ENCODE peak calls at places on chromosome 18, in five cellular contexts. W is gastrocnemius medialis, N is A549, S is body of pancreas, H is psoas muscle. E is an unnamed sample.
A peak's percentile ranks its signal among the peaks of the same experiment; 100 is the strongest.

GRCh38 chr18:70132999-70133398 is 72.5 kb downstream of the RTTN start:
- DNase-seq in W (no peak), N (no peak), S (no peak), H (no peak), E (peak; percentile 87)

GRCh38 chr18:9739516-9739915 is 31.4 kb downstream of the RAB31 start:
- DNase-seq in W (no peak), N (no peak), S (no peak), H (no peak), E (no peak)

GRCh38 chr18:21911551-21911950 is 171.0 kb downstream of the MIB1 start:
- DNase-seq in W (no peak), N (no peak), S (no peak), H (no peak), E (no peak)

GRCh38 chr18:44799422-44800421 is 119.0 kb downstream of the SETBP1 start:
- DNase-seq in W (no peak), N (no peak), S (no peak), H (no peak), E (no peak)

GRCh38 chr18:36561046-36561445 is 263.5 kb downstream of the FHOD3 start:
- DNase-seq in W (no peak), N (no peak), S (no peak), H (no peak), E (no peak)

GRCh38 chr18:55346961-55347740 is 240.8 kb downstream of the TCF4 start:
- DNase-seq in W (no peak), N (no peak), S (no peak), H (no peak), E (no peak)

GRCh38 chr18:6022840-6023239 is 127.5 kb upstream of the TMEM200C start:
- DNase-seq in W (no peak), N (no peak), S (no peak), H (no peak), E (no peak)

GRCh38 chr18:10455726-10456453 is 1.5 kb downstream of the APCDD1 start:
- DNase-seq in W (no peak), N (no peak), S (no peak), H (no peak), E (no peak)

GRCh38 chr18:1294229-1294628 is 389.6 kb downstream of the ADCYAP1 start:
- DNase-seq in W (no peak), N (no peak), S (peak; percentile 60), H (no peak), E (no peak)

GRCh38 chr18:43277164-43277600 is at the start of gene SYT4:
- DNase-seq in W (no peak), N (no peak), S (peak; percentile 36), H (peak; percentile 16), E (peak; percentile 74)

GRCh38 chr18:61546598-61546997 is 213.4 kb downstream of the CDH20 start:
- DNase-seq in W (no peak), N (no peak), S (no peak), H (no peak), E (peak; percentile 84)

GRCh38 chr18:76801567-76802505 is 20.5 kb upstream of the ZNF236 start:
- DNase-seq in W (peak; percentile 36), N (peak; percentile 70), S (peak; percentile 58), H (peak; percentile 64), E (no peak)

GRCh38 chr18:56009451-56009850 is 421.5 kb upstream of the TCF4 start:
- DNase-seq in W (no peak), N (no peak), S (no peak), H (no peak), E (no peak)

GRCh38 chr18:5285326-5285725 is 10.2 kb downstream of the ZBTB14 start:
- DNase-seq in W (no peak), N (no peak), S (no peak), H (no peak), E (no peak)

GRCh38 chr18:24627644-24628315 is 167.3 kb downstream of the HRH4 start:
- DNase-seq in W (no peak), N (no peak), S (no peak), H (no peak), E (no peak)

GRCh38 chr18:26543368-26543767 is 5.0 kb downstream of the KCTD1 start:
- DNase-seq in W (no peak), N (no peak), S (peak; percentile 29), H (no peak), E (no peak)

GRCh38 chr18:36374262-36374661 is 76.7 kb downstream of the FHOD3 start:
- DNase-seq in W (no peak), N (no peak), S (no peak), H (no peak), E (no peak)

GRCh38 chr18:10726198-10727068 is 200.6 kb downstream of the NAPG start:
- DNase-seq in W (no peak), N (no peak), S (peak; percentile 65), H (no peak), E (no peak)

GRCh38 chr18:10518595-10519273 is 7.1 kb upstream of the NAPG start:
- DNase-seq in W (peak; percentile 40), N (no peak), S (peak; percentile 29), H (peak; percentile 28), E (peak; percentile 13)

GRCh38 chr18:68757121-68757520 is 40.8 kb upstream of the CCDC102B start:
- DNase-seq in W (no peak), N (no peak), S (no peak), H (no peak), E (no peak)

GRCh38 chr18:33959609-33960008 is 265.1 kb downstream of the NOL4 start:
- DNase-seq in W (no peak), N (no peak), S (no peak), H (no peak), E (no peak)

GRCh38 chr18:68121826-68122225 is 593.1 kb downstream of the TMX3 start:
- DNase-seq in W (no peak), N (no peak), S (no peak), H (no peak), E (no peak)

GRCh38 chr18:5197032-5197434 is at the start of gene AKAIN1:
- DNase-seq in W (no peak), N (peak; percentile 0), S (peak; percentile 29), H (peak; percentile 26), E (peak; percentile 3)

GRCh38 chr18:43606800-43607199 is 329.5 kb upstream of the SYT4 start:
- DNase-seq in W (no peak), N (no peak), S (no peak), H (no peak), E (no peak)

GRCh38 chr18:26468931-26469340 is 79.4 kb downstream of the KCTD1 start:
- DNase-seq in W (no peak), N (no peak), S (no peak), H (no peak), E (no peak)

GRCh38 chr18:12883003-12883683 is 894 bp downstream of the PTPN2 start:
- DNase-seq in W (no peak), N (no peak), S (no peak), H (no peak), E (no peak)

GRCh38 chr18:22048932-22049615 is 120.3 kb upstream of the GATA6 start:
- DNase-seq in W (no peak), N (no peak), S (no peak), H (no peak), E (no peak)

GRCh38 chr18:25262920-25263319 is 89.0 kb downstream of the ZNF521 start:
- DNase-seq in W (no peak), N (no peak), S (no peak), H (no peak), E (no peak)

GRCh38 chr18:8730080-8730827 is 24.9 kb downstream of the MTCL1 start:
- DNase-seq in W (no peak), N (peak; percentile 53), S (peak; percentile 69), H (peak; percentile 49), E (peak; percentile 97)

GRCh38 chr18:77123313-77124231 is 9.0 kb downstream of the MBP start:
- DNase-seq in W (no peak), N (no peak), S (no peak), H (no peak), E (no peak)

GRCh38 chr18:21105936-21106335 is 5.7 kb downstream of the ROCK1 start:
- DNase-seq in W (no peak), N (no peak), S (no peak), H (no peak), E (no peak)

GRCh38 chr18:48798334-48799197 is 152.2 kb downstream of the SMAD7 start:
- DNase-seq in W (peak; percentile 88), N (no peak), S (peak; percentile 7), H (no peak), E (no peak)
- TF ChIP-seq CTCF in W (no peak), N (no peak), S (no peak), H (no peak), E (no peak)

GRCh38 chr18:64097497-64097896 is 51.4 kb downstream of the LINC00305 start:
- DNase-seq in W (no peak), N (no peak), S (no peak), H (no peak), E (no peak)

GRCh38 chr18:64103979-64104378 is 44.9 kb downstream of the LINC00305 start:
- DNase-seq in W (no peak), N (no peak), S (no peak), H (no peak), E (no peak)

GRCh38 chr18:64099244-64099643 is 49.6 kb downstream of the LINC00305 start:
- DNase-seq in W (no peak), N (no peak), S (no peak), H (no peak), E (no peak)

GRCh38 chr18:64095056-64095455 is 53.8 kb downstream of the LINC00305 start:
- DNase-seq in W (no peak), N (no peak), S (no peak), H (no peak), E (no peak)

DNA sequence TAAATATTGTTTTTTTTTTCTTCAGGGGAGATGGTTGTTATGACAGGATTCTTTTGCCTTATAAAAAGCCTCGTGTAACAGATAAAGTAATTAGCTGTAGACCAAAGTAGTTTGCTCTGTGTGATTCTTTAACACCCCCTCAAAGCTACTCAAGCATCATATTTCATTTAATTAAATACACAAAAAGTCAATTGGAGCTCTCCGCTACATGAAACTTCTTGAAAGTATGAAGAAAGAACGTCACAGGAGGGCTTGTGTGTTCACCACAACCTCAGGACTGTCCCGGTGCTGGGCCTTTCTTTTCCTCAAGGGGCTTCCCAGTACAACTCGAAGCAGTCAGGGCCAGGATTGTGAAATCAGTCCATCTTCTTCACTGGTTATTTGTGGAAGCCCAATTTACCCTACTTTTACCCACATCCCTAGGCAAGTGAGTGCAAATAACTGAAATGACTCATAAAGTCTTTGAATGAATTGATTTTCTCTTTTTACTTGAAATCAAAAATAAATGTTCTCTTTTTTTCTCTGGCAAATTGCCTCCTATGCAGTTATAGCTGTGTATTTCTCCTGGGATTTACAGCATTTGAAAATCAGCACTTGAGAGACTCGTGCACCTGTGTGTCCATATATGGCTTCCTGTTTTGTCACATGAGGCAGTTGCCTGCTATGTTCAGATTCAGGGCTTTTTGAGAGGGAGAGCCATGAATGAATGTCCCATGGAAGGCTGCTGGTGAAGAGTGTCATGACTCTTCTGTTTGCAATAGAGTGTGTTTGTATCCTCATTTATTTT is 48.6 kb downstream of the LINC00305 start:
- DNase-seq in W (no peak), N (no peak), S (no peak), H (no peak), E (no peak)
- H3K4me3 ChIP-seq in W (no peak overlapping the region), N (no peak overlapping the region), S (no peak overlapping the region), H (no peak overlapping the region), E (no peak overlapping the region)

GRCh38 chr18:59646228-59646945 is 50.8 kb downstream of the CCBE1 start:
- DNase-seq in W (no peak), N (no peak), S (no peak), H (no peak), E (no peak)
- H3K27ac ChIP-seq in W (no peak overlapping the region), N (no peak overlapping the region), S (no peak overlapping the region), H (no peak overlapping the region), E (no peak overlapping the region)

DNA sequence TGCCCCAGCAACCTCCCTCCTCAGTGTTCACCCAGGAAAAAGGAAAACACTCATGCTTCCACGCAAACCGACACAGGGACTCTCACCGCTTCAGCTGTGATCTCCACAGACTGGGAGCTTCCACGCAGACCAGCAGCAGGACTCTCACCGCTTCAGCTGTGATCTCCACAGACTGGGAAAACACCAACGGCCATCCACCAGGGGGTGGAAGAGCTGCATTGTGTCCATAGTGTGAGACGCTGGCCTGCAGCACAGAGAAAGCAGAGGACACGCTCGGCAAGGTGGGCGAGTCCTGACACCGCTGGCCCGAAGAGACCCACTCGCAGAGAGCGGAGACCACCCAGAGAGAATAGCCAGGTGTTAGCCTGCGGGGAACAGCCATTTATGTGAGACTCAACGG is 42.5 kb upstream of the NFATC1 start:
- DNase-seq in W (no peak), N (peak; percentile 7), S (no peak), H (no peak), E (peak; percentile 27)
- TF ChIP-seq CTCF in W (no peak), N (no peak), S (no peak), H (no peak), E (peak; percentile 71)